ENCODE peak calls at places on chromosome 5, in seven cellular contexts. One of them, this sample, is unnamed.

GRCh38 chr5:6466975-6467567 is 18.4 kb downstream of the UBE2QL1 start:
- DNase-seq in neuronal stem cell: no peak
- DNase-seq in IMR-90: no peak
- DNase-seq in mesendoderm: no peak
- DNase-seq in mesenchymal stem cell: no peak
- DNase-seq in H1: no peak
- DNase-seq in trophoblast cell: no peak
- DNase-seq in this sample: no peak

GRCh38 chr5:130206686-130207085 is 302.4 kb downstream of the CHSY3 start:
- DNase-seq in neuronal stem cell: no peak
- DNase-seq in IMR-90: no peak
- DNase-seq in mesendoderm: peak; percentile 8
- DNase-seq in mesenchymal stem cell: no peak
- DNase-seq in H1: no peak
- DNase-seq in trophoblast cell: peak; percentile 85
- DNase-seq in this sample: no peak

GRCh38 chr5:19790811-19791466 is 197.1 kb downstream of the CDH18 start:
- DNase-seq in neuronal stem cell: no peak
- DNase-seq in IMR-90: no peak
- DNase-seq in mesendoderm: no peak
- DNase-seq in mesenchymal stem cell: no peak
- DNase-seq in H1: no peak
- DNase-seq in trophoblast cell: peak; percentile 64
- DNase-seq in this sample: no peak

GRCh38 chr5:39014544-39014943 is 59.7 kb downstream of the RICTOR start:
- DNase-seq in neuronal stem cell: no peak
- DNase-seq in IMR-90: peak; percentile 97
- DNase-seq in mesendoderm: peak; percentile 60
- DNase-seq in mesenchymal stem cell: peak; percentile 84
- DNase-seq in H1: no peak
- DNase-seq in trophoblast cell: peak; percentile 16
- DNase-seq in this sample: no peak

GRCh38 chr5:164359260-164359930 is 854.0 kb downstream of the MAT2B start:
- DNase-seq in neuronal stem cell: no peak
- DNase-seq in IMR-90: no peak
- DNase-seq in mesendoderm: no peak
- DNase-seq in mesenchymal stem cell: peak; percentile 29
- DNase-seq in H1: no peak
- DNase-seq in trophoblast cell: no peak
- DNase-seq in this sample: no peak

GRCh38 chr5:109177227-109177626 is 232.5 kb downstream of the PJA2 start:
- DNase-seq in neuronal stem cell: no peak
- DNase-seq in IMR-90: no peak
- DNase-seq in mesendoderm: no peak
- DNase-seq in mesenchymal stem cell: no peak
- DNase-seq in H1: no peak
- DNase-seq in trophoblast cell: no peak
- DNase-seq in this sample: no peak

GRCh38 chr5:144369001-144369400 is 198.3 kb downstream of the KCTD16 start:
- DNase-seq in neuronal stem cell: no peak
- DNase-seq in IMR-90: no peak
- DNase-seq in mesendoderm: no peak
- DNase-seq in mesenchymal stem cell: no peak
- DNase-seq in H1: no peak
- DNase-seq in trophoblast cell: no peak
- DNase-seq in this sample: no peak

GRCh38 chr5:84487963-84488362 is 103.3 kb upstream of the EDIL3 start:
- DNase-seq in neuronal stem cell: no peak
- DNase-seq in IMR-90: peak; percentile 98
- DNase-seq in mesendoderm: no peak
- DNase-seq in mesenchymal stem cell: peak; percentile 76
- DNase-seq in H1: no peak
- DNase-seq in trophoblast cell: peak; percentile 47
- DNase-seq in this sample: no peak

GRCh38 chr5:148740466-148740865 is 85.9 kb upstream of the ADRB2 start:
- DNase-seq in neuronal stem cell: no peak
- DNase-seq in IMR-90: no peak
- DNase-seq in mesendoderm: no peak
- DNase-seq in mesenchymal stem cell: no peak
- DNase-seq in H1: no peak
- DNase-seq in trophoblast cell: no peak
- DNase-seq in this sample: no peak

GRCh38 chr5:10588779-10589447 is 25.0 kb downstream of the ANKRD33B start:
- DNase-seq in neuronal stem cell: no peak
- DNase-seq in IMR-90: no peak
- DNase-seq in mesendoderm: peak; percentile 24
- DNase-seq in mesenchymal stem cell: no peak
- DNase-seq in H1: no peak
- DNase-seq in trophoblast cell: no peak
- DNase-seq in this sample: no peak

GRCh38 chr5:122608222-122608621 is 166.7 kb upstream of the SNX2 start:
- DNase-seq in neuronal stem cell: no peak
- DNase-seq in IMR-90: no peak
- DNase-seq in mesendoderm: no peak
- DNase-seq in mesenchymal stem cell: no peak
- DNase-seq in H1: no peak
- DNase-seq in trophoblast cell: no peak
- DNase-seq in this sample: no peak

GRCh38 chr5:52760695-52761366 is 26.9 kb upstream of the ITGA1 start:
- DNase-seq in neuronal stem cell: no peak
- DNase-seq in IMR-90: no peak
- DNase-seq in mesendoderm: no peak
- DNase-seq in mesenchymal stem cell: no peak
- DNase-seq in H1: no peak
- DNase-seq in trophoblast cell: no peak
- DNase-seq in this sample: no peak

GRCh38 chr5:68225188-68225910 is 9.8 kb downstream of the PIK3R1 start:
- DNase-seq in neuronal stem cell: no peak
- DNase-seq in IMR-90: peak; percentile 87
- DNase-seq in mesendoderm: no peak
- DNase-seq in mesenchymal stem cell: peak; percentile 71
- DNase-seq in H1: no peak
- DNase-seq in trophoblast cell: peak; percentile 67
- DNase-seq in this sample: no peak

GRCh38 chr5:75522542-75522941 is 10.9 kb downstream of the POLK start:
- DNase-seq in neuronal stem cell: no peak
- DNase-seq in IMR-90: peak; percentile 10
- DNase-seq in mesendoderm: no peak
- DNase-seq in mesenchymal stem cell: no peak
- DNase-seq in H1: no peak
- DNase-seq in trophoblast cell: no peak
- DNase-seq in this sample: no peak

GRCh38 chr5:82863260-82863659 is 213.9 kb downstream of the TMEM167A start:
- DNase-seq in neuronal stem cell: no peak
- DNase-seq in IMR-90: no peak
- DNase-seq in mesendoderm: no peak
- DNase-seq in mesenchymal stem cell: no peak
- DNase-seq in H1: no peak
- DNase-seq in trophoblast cell: no peak
- DNase-seq in this sample: no peak

DNA sequence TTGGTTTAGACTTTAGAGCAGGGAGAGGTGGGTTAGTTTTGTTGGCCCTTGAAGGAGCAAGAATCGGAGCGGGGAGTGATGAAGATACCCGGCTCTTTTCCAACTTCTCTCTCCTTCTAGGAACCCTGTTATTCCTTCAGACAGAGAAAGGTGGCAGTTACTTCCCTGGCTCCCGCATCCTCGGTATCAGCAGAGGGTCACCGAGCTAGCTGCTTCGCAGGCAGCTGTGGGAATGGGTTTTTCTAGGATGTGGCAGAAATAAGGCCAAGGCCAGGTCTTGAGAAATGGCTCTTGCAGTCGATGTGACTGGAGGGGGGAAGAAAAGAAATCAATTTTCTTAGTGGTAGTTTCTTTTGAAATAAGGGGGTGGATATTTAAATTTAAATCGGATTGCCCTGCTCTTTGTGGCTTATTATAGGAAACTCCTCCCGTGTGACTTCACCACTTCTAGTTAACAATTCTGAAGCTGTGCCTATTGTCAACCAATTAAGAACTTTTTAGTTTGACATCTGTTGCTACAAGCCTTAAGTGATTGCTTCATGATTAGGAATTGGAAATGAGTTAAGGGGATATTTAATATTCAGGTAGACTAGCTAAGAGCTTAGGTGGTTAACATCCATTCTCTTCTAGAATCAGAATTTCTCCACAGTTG is 1.4 kb downstream of the SAP30L start:
- DNase-seq in neuronal stem cell: no peak
- DNase-seq in IMR-90: no peak
- DNase-seq in mesendoderm: no peak
- DNase-seq in mesenchymal stem cell: no peak
- DNase-seq in H1: no peak
- DNase-seq in trophoblast cell: no peak
- DNase-seq in this sample: no peak
- H3K9ac ChIP-seq in neuronal stem cell: no peak overlapping the region
- H3K9ac ChIP-seq in IMR-90: peak overlapping the region; percentile 58
- H3K9ac ChIP-seq in mesendoderm: peak overlapping the region; percentile 72
- H3K9ac ChIP-seq in mesenchymal stem cell: peak overlapping the region; percentile 84
- H3K9ac ChIP-seq in H1: no peak overlapping the region
- H3K9ac ChIP-seq in trophoblast cell: no peak overlapping the region
- H3K9ac ChIP-seq in this sample: no peak overlapping the region

GRCh38 chr5:58404734-58405133 is 55.2 kb downstream of the PLK2 start:
- DNase-seq in neuronal stem cell: no peak
- DNase-seq in IMR-90: no peak
- DNase-seq in mesendoderm: no peak
- DNase-seq in mesenchymal stem cell: no peak
- DNase-seq in H1: no peak
- DNase-seq in trophoblast cell: peak; percentile 49
- DNase-seq in this sample: no peak

GRCh38 chr5:58399951-58400350 is 59.9 kb downstream of the PLK2 start:
- DNase-seq in neuronal stem cell: no peak
- DNase-seq in IMR-90: no peak
- DNase-seq in mesendoderm: peak; percentile 53
- DNase-seq in mesenchymal stem cell: no peak
- DNase-seq in H1: no peak
- DNase-seq in trophoblast cell: no peak
- DNase-seq in this sample: no peak

GRCh38 chr5:58400737-58401136 is 59.1 kb downstream of the PLK2 start:
- DNase-seq in neuronal stem cell: no peak
- DNase-seq in IMR-90: no peak
- DNase-seq in mesendoderm: no peak
- DNase-seq in mesenchymal stem cell: no peak
- DNase-seq in H1: no peak
- DNase-seq in trophoblast cell: peak; percentile 64
- DNase-seq in this sample: no peak

GRCh38 chr5:58403822-58404433 is 56.0 kb downstream of the PLK2 start:
- DNase-seq in neuronal stem cell: no peak
- DNase-seq in IMR-90: no peak
- DNase-seq in mesendoderm: no peak
- DNase-seq in mesenchymal stem cell: no peak
- DNase-seq in H1: no peak
- DNase-seq in trophoblast cell: peak; percentile 59
- DNase-seq in this sample: no peak

DNA sequence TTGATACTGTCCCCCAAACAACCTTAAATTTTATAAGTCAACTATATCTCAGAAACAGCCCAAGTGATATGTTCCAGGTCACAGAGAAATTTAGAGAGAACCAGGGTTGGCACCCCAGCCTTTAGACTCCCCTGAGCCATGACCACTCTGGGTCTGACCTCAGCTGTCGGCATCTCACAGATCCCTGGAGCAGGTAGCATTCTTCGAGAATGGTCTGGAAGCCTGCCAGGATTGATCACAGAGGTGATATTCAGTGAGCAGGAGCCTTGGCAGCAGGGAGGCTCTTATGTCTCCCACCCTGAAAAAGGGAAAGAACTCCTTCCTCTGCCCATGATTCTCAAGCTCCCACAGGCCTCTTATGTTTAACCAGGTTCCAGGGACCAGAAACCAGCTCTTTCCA is 58.2 kb downstream of the PLK2 start:
- DNase-seq in neuronal stem cell: no peak
- DNase-seq in IMR-90: no peak
- DNase-seq in mesendoderm: no peak
- DNase-seq in mesenchymal stem cell: no peak
- DNase-seq in H1: no peak
- DNase-seq in trophoblast cell: no peak
- DNase-seq in this sample: no peak
- H3K4ac ChIP-seq in neuronal stem cell: no peak overlapping the region
- H3K4ac ChIP-seq in IMR-90: no peak overlapping the region
- H3K4ac ChIP-seq in mesendoderm: no peak overlapping the region
- H3K4ac ChIP-seq in mesenchymal stem cell: no peak overlapping the region
- H3K4ac ChIP-seq in H1: no peak overlapping the region
- H3K4ac ChIP-seq in trophoblast cell: no peak overlapping the region
- H3K4ac ChIP-seq in this sample: no peak overlapping the region

DNA sequence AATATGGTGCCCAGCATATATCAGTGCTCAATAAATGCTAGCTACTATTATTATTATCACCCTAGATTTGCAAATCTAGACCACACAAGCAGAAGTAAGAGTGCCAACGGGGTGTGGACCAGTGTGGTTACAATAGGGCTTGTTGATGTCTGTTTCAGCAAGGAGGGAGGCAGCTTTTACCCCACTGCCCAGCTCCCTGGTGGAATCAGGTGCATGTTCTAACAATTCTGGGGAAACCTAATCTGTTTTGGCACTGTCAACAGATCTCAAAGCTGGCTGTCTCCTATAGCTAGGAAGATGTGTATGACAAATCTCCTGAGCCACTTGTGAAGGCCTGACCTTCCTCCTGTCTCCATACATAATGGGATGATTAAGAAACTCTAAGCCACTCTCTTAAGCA is 5.7 kb downstream of the TGFBI start:
- DNase-seq in neuronal stem cell: no peak
- DNase-seq in IMR-90: no peak
- DNase-seq in mesendoderm: no peak
- DNase-seq in mesenchymal stem cell: no peak
- DNase-seq in H1: no peak
- DNase-seq in trophoblast cell: no peak
- DNase-seq in this sample: no peak
- H3K9ac ChIP-seq in neuronal stem cell: no peak overlapping the region
- H3K9ac ChIP-seq in IMR-90: no peak overlapping the region
- H3K9ac ChIP-seq in mesendoderm: no peak overlapping the region
- H3K9ac ChIP-seq in mesenchymal stem cell: no peak overlapping the region
- H3K9ac ChIP-seq in H1: no peak overlapping the region
- H3K9ac ChIP-seq in trophoblast cell: no peak overlapping the region
- H3K9ac ChIP-seq in this sample: no peak overlapping the region

GRCh38 chr5:58666598-58667595 is 84.0 kb downstream of the RAB3C start:
- DNase-seq in neuronal stem cell: peak; percentile 1
- DNase-seq in IMR-90: no peak
- DNase-seq in mesendoderm: peak; percentile 62
- DNase-seq in mesenchymal stem cell: no peak
- DNase-seq in H1: no peak
- DNase-seq in trophoblast cell: no peak
- DNase-seq in this sample: no peak

GRCh38 chr5:58672521-58672920 is 89.6 kb downstream of the RAB3C start:
- DNase-seq in neuronal stem cell: no peak
- DNase-seq in IMR-90: no peak
- DNase-seq in mesendoderm: no peak
- DNase-seq in mesenchymal stem cell: no peak
- DNase-seq in H1: no peak
- DNase-seq in trophoblast cell: no peak
- DNase-seq in this sample: no peak

GRCh38 chr5:58671155-58671554 is 88.3 kb downstream of the RAB3C start:
- DNase-seq in neuronal stem cell: no peak
- DNase-seq in IMR-90: no peak
- DNase-seq in mesendoderm: no peak
- DNase-seq in mesenchymal stem cell: no peak
- DNase-seq in H1: no peak
- DNase-seq in trophoblast cell: no peak
- DNase-seq in this sample: no peak

GRCh38 chr5:58674070-58674469 is 91.2 kb downstream of the RAB3C start:
- DNase-seq in neuronal stem cell: no peak
- DNase-seq in IMR-90: no peak
- DNase-seq in mesendoderm: no peak
- DNase-seq in mesenchymal stem cell: no peak
- DNase-seq in H1: no peak
- DNase-seq in trophoblast cell: no peak
- DNase-seq in this sample: no peak

GRCh38 chr5:58670620-58671019 is 87.7 kb downstream of the RAB3C start:
- DNase-seq in neuronal stem cell: no peak
- DNase-seq in IMR-90: no peak
- DNase-seq in mesendoderm: no peak
- DNase-seq in mesenchymal stem cell: no peak
- DNase-seq in H1: no peak
- DNase-seq in trophoblast cell: no peak
- DNase-seq in this sample: no peak
- H3K4ac ChIP-seq in neuronal stem cell: no peak overlapping the region
- H3K4ac ChIP-seq in IMR-90: no peak overlapping the region
- H3K4ac ChIP-seq in mesendoderm: no peak overlapping the region
- H3K4ac ChIP-seq in mesenchymal stem cell: no peak overlapping the region
- H3K4ac ChIP-seq in H1: no peak overlapping the region
- H3K4ac ChIP-seq in trophoblast cell: no peak overlapping the region
- H3K4ac ChIP-seq in this sample: no peak overlapping the region